ENCODE peak calls at places on chromosomes 2 and 18, in eight cellular contexts. Z, G, F, E, J, T, N and W are unnamed samples.

GRCh38 chr2:99862566-99862965 is 279.8 kb downstream of the AFF3 start:
- DNase-seq in N (no peak), F (no peak), T (no peak), Z (no peak), E (no peak), J (no peak), G (no peak), W (no peak)

GRCh38 chr2:153477641-153478288 is 797 bp downstream of the RPRM start:
- DNase-seq in F (no peak), N (no peak), J (peak; percentile 18), T (no peak), G (peak; percentile 67), Z (no peak), E (no peak), W (no peak)

GRCh38 chr2:137049518-137049917 is 284.2 kb downstream of the THSD7B start:
- DNase-seq in J (no peak), G (no peak), N (no peak), T (no peak), F (no peak), E (no peak), Z (no peak), W (no peak)

GRCh38 chr2:240060977-240061591 is 7.8 kb upstream of the OR6B3 start:
- DNase-seq in J (peak; percentile 38), N (peak; percentile 62), E (peak; percentile 79), Z (peak; percentile 29), F (no peak), G (no peak), T (peak; percentile 4), W (peak; percentile 14)

GRCh38 chr2:6773007-6773693 is 92.6 kb downstream of the CMPK2 start:
- DNase-seq in F (peak; percentile 34), N (peak; percentile 10), T (no peak), E (peak; percentile 64), G (peak; percentile 93), J (peak; percentile 76), Z (no peak), W (no peak)

GRCh38 chr2:60552096-60552850 is 1.2 kb downstream of the BCL11A start:
- DNase-seq in G (peak; percentile 74), Z (no peak), E (peak; percentile 45), T (no peak), F (no peak), J (peak; percentile 65), N (no peak), W (no peak)

GRCh38 chr18:2536493-2536892 is 34.8 kb downstream of the METTL4 start:
- DNase-seq in E (peak; percentile 18), J (no peak), G (no peak), Z (no peak), F (no peak), T (peak; percentile 80), N (peak; percentile 64), W (peak; percentile 64)

GRCh38 chr2:20525041-20526035 is 78.5 kb downstream of the RHOB start:
- DNase-seq in E (peak; percentile 70), Z (no peak), G (no peak), N (peak; percentile 94), T (no peak), J (no peak), F (peak; percentile 42), W (peak; percentile 88)

GRCh38 chr18:9038277-9038871 is 64.1 kb upstream of the NDUFV2 start:
- DNase-seq in T (no peak), N (no peak), Z (no peak), J (no peak), G (no peak), F (no peak), E (peak; percentile 65), W (no peak)

GRCh38 chr2:36697424-36698066 is 1.0 kb downstream of the VIT start:
- DNase-seq in Z (no peak), J (no peak), N (peak; percentile 12), T (no peak), F (no peak), E (no peak), G (no peak), W (no peak)

GRCh38 chr18:75230210-75231052 is 19.8 kb downstream of the TSHZ1 start:
- DNase-seq in T (no peak), N (no peak), E (no peak), F (no peak), Z (peak; percentile 65), G (no peak), J (no peak), W (no peak)

GRCh38 chr2:38722271-38723115 is 28.7 kb downstream of the SRSF7 start:
- DNase-seq in Z (no peak), G (no peak), J (peak; percentile 78), T (no peak), F (no peak), E (no peak), N (no peak), W (no peak)

GRCh38 chr2:5981241-5982055 is 289.3 kb downstream of the SOX11 start:
- DNase-seq in E (no peak), J (peak; percentile 32), F (no peak), T (no peak), Z (no peak), N (no peak), G (peak; percentile 73), W (no peak)

GRCh38 chr2:174166261-174166660 is 82.1 kb downstream of the OLA1 start:
- DNase-seq in J (no peak), G (no peak), F (no peak), Z (no peak), N (no peak), T (no peak), E (peak; percentile 36), W (no peak)

GRCh38 chr2:45013229-45014015 is 4.2 kb upstream of the SIX2 start:
- DNase-seq in E (no peak), Z (no peak), N (no peak), F (no peak), T (no peak), J (peak; percentile 28), G (peak; percentile 79), W (no peak)

GRCh38 chr18:62566199-62566598 is 43.4 kb downstream of the ZCCHC2 start:
- DNase-seq in F (no peak), G (peak; percentile 58), E (peak; percentile 42), T (no peak), J (peak; percentile 17), N (peak; percentile 36), Z (peak; percentile 5), W (no peak)

GRCh38 chr2:8549273-8549922 is 132.5 kb upstream of the ID2 start:
- DNase-seq in Z (no peak), T (no peak), N (no peak), G (no peak), F (no peak), J (no peak), E (no peak), W (no peak)

GRCh38 chr2:37167636-37168182 is 10.9 kb upstream of the EIF2AK2 start:
- DNase-seq in F (no peak), N (peak; percentile 18), G (no peak), J (no peak), T (no peak), Z (no peak), E (peak; percentile 30), W (no peak)

DNA sequence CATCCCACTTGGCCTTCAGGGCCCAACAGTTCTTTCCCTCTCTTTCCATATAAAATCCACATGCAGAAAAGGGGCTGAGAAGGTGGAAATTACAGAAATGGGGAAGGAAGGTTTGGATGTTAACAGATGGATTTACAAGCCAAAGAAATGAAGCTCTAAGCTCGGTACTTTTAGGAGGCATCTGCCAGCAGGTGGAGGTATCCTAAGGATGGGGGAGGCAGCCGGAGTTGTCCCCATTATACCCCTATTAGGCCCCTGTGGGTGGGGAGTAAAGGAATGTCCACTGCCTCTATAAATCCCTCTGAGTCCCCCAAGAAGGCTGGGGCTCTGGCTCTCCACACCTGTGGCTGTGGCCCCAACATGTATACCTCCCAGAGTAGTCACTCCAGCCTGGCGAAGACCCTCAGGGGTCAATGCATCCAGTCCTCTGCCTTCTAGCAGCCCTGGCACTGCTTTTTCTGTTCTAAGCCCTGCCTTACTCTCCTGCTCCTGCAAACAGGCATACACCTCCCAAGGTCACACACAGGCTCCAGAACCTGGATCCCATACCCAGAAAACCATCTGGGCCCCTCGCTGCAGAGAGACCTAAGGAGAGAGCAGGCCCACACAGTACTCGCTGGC is 1.2 kb downstream of the FBXO41 start:
- DNase-seq in T (no peak), G (peak; percentile 66), N (no peak), E (no peak), J (no peak), Z (no peak), F (no peak), W (no peak)
- H3K4me3 ChIP-seq in T (peak overlapping the region; percentile 75), G (peak overlapping the region; percentile 74), N (no peak overlapping the region), E (peak overlapping the region; percentile 83), J (peak overlapping the region; percentile 67), Z (peak overlapping the region; percentile 59), F (no peak overlapping the region), W (peak overlapping the region; percentile 70)

GRCh38 chr2:224036731-224037376 is 2.2 kb downstream of the SERPINE2 start:
- DNase-seq in N (peak; percentile 10), E (peak; percentile 3), F (no peak), T (no peak), J (no peak), Z (no peak), G (no peak), W (no peak)
- H3K4me3 ChIP-seq in N (peak overlapping the region; percentile 85), E (peak overlapping the region; percentile 72), F (no peak overlapping the region), T (peak overlapping the region; percentile 72), J (no peak overlapping the region), Z (no peak overlapping the region), G (peak overlapping the region; percentile 68), W (no peak overlapping the region)

DNA sequence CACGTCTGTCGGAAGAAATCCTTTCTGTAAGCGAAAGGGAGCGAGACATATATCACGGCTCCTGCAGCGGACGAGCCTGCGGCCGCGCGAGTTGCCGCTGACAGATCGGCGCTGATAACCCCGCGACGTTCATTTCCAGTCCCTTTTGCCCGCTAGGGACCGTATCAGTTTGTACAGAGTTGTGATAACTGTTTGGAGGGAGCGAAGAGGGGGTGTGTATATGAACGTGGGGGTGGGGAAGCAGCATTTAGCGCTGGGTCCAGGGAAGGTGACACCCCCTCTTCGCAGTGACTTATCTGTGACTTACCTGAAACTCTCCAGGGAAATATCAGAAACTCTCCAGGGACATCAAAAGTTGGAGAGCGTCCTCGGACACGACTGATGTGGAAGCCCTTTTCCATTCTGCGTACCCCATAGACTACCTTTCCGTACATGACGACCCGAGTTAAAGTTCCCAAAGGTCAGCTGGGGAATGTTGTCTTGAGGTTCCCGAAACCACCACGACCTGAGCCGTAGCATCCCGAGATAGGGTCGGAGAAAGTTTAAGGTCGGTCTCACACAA is 948 bp upstream of the GATA6 start:
- DNase-seq in Z (no peak), J (peak; percentile 86), F (peak; percentile 40), G (peak; percentile 60), T (no peak), E (peak; percentile 41), N (no peak), W (no peak)
- H3K4me3 ChIP-seq in Z (peak overlapping the region; percentile 80), J (peak overlapping the region; percentile 94), F (peak overlapping the region; percentile 89), G (peak overlapping the region; percentile 61), T (no peak overlapping the region), E (peak overlapping the region; percentile 100), N (peak overlapping the region; percentile 25), W (peak overlapping the region; percentile 17)

GRCh38 chr2:181126311-181126710 is 145.9 kb downstream of the UBE2E3 start:
- DNase-seq in Z (no peak), T (no peak), G (no peak), J (no peak), E (no peak), F (no peak), N (no peak), W (no peak)
- H3K4me3 ChIP-seq in Z (no peak overlapping the region), T (no peak overlapping the region), G (no peak overlapping the region), J (no peak overlapping the region), E (no peak overlapping the region), F (no peak overlapping the region), N (no peak overlapping the region), W (no peak overlapping the region)

DNA sequence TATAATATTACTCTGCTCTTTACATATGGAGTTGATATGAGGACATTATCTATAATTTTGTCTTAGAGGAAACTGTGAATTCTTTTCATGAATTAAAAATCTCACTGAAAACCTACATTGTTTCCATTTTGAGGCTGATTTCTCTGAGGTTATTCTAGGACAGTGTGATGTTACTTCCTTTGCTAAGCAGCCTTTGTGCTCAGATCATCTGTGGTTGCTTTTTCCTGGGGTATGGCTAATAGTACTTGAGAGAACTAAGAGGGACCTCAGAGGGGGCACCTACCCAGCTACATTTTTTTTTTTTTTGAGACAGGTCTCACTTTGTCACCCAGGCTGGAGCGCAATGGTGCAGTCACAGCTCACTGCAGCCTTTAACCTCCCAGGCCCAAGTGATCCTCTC is 8.7 kb upstream of the MPP4 start:
- DNase-seq in Z (no peak), J (no peak), G (no peak), T (no peak), F (no peak), E (no peak), N (no peak), W (no peak)
- H3K4me3 ChIP-seq in Z (no peak overlapping the region), J (no peak overlapping the region), G (no peak overlapping the region), T (no peak overlapping the region), F (no peak overlapping the region), E (no peak overlapping the region), N (no peak overlapping the region), W (no peak overlapping the region)